ENCODE peak calls at places on chromosomes 12 and 14, in four cellular contexts. Z is K562, S is H1, J is HepG2. N is an unnamed sample.
A peak's percentile ranks its signal among the peaks of the same experiment; 100 is the strongest.

GRCh38 chr12:111193067-111193466 is 175.8 kb downstream of the PHETA1 start:
- DNase-seq in Z (no peak), S (no peak), J (no peak), N (no peak)

GRCh38 chr12:68370006-68370590 is 37.9 kb upstream of the MDM1 start:
- DNase-seq in J (no peak), Z (peak; percentile 23), S (no peak), N (no peak)

GRCh38 chr12:124039276-124039675 is 66.3 kb downstream of the ZNF664 start:
- DNase-seq in S (no peak), Z (no peak), J (no peak), N (no peak)

GRCh38 chr14:58912287-58912686 is 274.5 kb downstream of the DACT1 start:
- DNase-seq in Z (no peak), S (no peak), J (no peak), N (no peak)

GRCh38 chr14:75821828-75822521 is 159.8 kb downstream of the TGFB3 start:
- DNase-seq in S (no peak), Z (no peak), J (no peak), N (peak; percentile 54)

GRCh38 chr14:100755649-100756048 is 29.0 kb downstream of the DLK1 start:
- DNase-seq in S (no peak), Z (peak; percentile 27), J (no peak), N (peak; percentile 63)

GRCh38 chr12:49706351-49707126 is 666 bp downstream of the FMNL3 start:
- DNase-seq in Z (peak; percentile 62), S (no peak), J (no peak), N (no peak)

GRCh38 chr14:68557648-68558047 is 235.2 kb downstream of the ZFP36L1 start:
- DNase-seq in J (no peak), S (no peak), Z (no peak), N (no peak)

GRCh38 chr12:15044461-15044860 is 71.6 kb downstream of the PDE6H start:
- DNase-seq in J (no peak), S (no peak), Z (no peak), N (no peak)

GRCh38 chr14:102568115-102568614 is 24.3 kb upstream of the RCOR1 start:
- DNase-seq in Z (peak; percentile 72), S (no peak), J (peak; percentile 52), N (peak; percentile 73)

GRCh38 chr12:127811988-127812387 is 455.0 kb upstream of the TMEM132C start:
- DNase-seq in S (peak; percentile 5), Z (no peak), J (no peak), N (no peak)

GRCh38 chr12:131944601-131945251 is 5.0 kb upstream of the EP400 start:
- DNase-seq in Z (peak; percentile 27), J (no peak), S (no peak), N (no peak)

GRCh38 chr12:106345739-106346138 is 11.8 kb upstream of the POLR3B start:
- DNase-seq in S (no peak), Z (peak; percentile 13), J (peak; percentile 77), N (peak; percentile 51)
- TF ChIP-seq FOSL1 in S (no peak), Z (no peak), J (no peak), N (no peak)

GRCh38 chr14:26984318-26985177 is 386.7 kb upstream of the NOVA1 start:
- DNase-seq in Z (peak; percentile 15), S (peak; percentile 23), J (peak; percentile 64), N (peak; percentile 4)
- TF ChIP-seq FOSL1 in Z (no peak), S (no peak), J (no peak), N (no peak)

DNA sequence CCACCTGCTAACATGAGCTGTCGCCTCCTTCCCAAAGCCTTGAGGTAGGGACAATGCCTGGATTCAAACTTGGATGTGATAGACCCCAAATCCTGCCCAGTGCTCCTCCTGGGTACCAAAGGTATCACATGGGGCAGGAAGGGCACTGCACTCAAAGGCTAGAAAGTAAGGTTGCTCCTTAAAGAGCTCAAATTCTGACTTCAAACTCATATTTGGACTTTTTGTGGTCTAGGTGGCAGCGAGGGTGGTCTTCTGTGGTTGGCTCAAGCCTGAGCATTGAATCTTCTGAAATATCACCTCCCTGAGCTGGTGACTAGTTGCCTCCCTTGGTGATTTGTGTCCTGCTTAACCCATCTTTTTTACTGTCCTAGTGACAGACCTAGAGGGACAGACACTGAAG is 8.3 kb upstream of the RNASE4 start:
- DNase-seq in Z (no peak), S (no peak), J (no peak), N (no peak)
- TF ChIP-seq FOSL1 in Z (no peak), S (no peak), J (no peak), N (no peak)

DNA sequence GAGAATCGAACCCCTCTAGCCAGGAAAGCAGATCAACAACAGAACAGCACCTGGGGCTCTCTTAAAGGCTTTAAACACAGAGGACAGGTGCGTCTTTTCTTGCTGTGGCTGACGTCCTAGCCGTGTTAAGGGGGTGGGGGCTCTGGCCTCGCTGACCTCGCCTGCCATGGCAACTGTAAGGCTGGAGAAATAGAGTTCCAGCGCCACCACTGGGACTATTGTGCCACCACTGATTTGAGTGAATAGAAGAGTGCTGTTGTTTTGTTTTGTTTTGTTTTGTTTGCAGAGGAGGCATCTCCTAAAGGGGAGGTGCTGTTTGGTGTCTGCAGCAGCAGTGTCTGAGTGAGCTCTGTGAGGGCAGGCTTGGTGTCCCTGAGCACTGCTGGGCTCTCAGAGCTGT is 34.2 kb upstream of the PRMT8 start:
- DNase-seq in Z (no peak), J (peak; percentile 5), S (peak; percentile 38), N (no peak)
- TF ChIP-seq FOSL1 in Z (no peak), J (no peak), S (no peak), N (no peak)

GRCh38 chr12:42968426-42968825 is 378.9 kb upstream of the PRICKLE1 start:
- DNase-seq in J (no peak), Z (no peak), S (no peak), N (no peak)
- TF ChIP-seq FOSL1 in J (no peak), Z (no peak), S (no peak), N (no peak)

GRCh38 chr12:22687677-22688076 is 62.7 kb downstream of the ETNK1 start:
- DNase-seq in S (no peak), J (no peak), Z (no peak), N (no peak)
- TF ChIP-seq FOSL1 in S (no peak), J (no peak), Z (no peak), N (no peak)

GRCh38 chr14:24365600-24366374 is 2.2 kb upstream of the NFATC4 start:
- DNase-seq in S (peak; percentile 86), J (peak; percentile 93), Z (peak; percentile 33), N (peak; percentile 85)
- TF ChIP-seq FOSL1 in S (no peak), J (no peak), Z (no peak), N (no peak)

DNA sequence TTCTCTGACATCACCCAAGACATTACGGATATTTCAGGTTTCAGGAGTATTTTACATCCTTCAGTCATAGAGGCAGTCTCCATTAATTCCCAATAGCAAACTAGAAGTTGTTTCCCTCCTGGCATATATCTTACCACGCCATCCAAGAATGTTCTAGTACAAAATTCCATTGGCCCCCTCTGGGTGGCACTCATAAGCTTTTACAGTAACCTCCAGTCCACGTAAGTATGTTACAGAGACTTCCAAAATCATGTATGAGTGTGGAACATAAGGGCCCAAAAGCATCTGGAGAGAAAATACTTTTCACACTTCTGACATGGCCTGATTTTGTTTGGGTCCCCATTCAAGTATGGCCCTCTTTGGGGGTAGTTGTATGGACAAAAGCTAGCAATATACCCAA is 58.1 kb upstream of the DHRS4 start:
- DNase-seq in J (peak; percentile 42), Z (no peak), S (no peak), N (no peak)
- TF ChIP-seq FOSL1 in J (no peak), Z (no peak), S (no peak), N (no peak)

GRCh38 chr14:33685698-33686097 is 265.2 kb downstream of the EGLN3 start:
- DNase-seq in J (no peak), Z (no peak), S (no peak), N (no peak)

GRCh38 chr14:33679461-33680225 is 271.2 kb downstream of the EGLN3 start:
- DNase-seq in J (no peak), S (no peak), Z (no peak), N (no peak)

GRCh38 chr14:33680873-33681272 is 270.0 kb downstream of the EGLN3 start:
- DNase-seq in S (no peak), J (no peak), Z (no peak), N (no peak)

GRCh38 chr14:33685026-33685425 is 265.8 kb downstream of the EGLN3 start:
- DNase-seq in S (no peak), J (no peak), Z (no peak), N (no peak)

DNA sequence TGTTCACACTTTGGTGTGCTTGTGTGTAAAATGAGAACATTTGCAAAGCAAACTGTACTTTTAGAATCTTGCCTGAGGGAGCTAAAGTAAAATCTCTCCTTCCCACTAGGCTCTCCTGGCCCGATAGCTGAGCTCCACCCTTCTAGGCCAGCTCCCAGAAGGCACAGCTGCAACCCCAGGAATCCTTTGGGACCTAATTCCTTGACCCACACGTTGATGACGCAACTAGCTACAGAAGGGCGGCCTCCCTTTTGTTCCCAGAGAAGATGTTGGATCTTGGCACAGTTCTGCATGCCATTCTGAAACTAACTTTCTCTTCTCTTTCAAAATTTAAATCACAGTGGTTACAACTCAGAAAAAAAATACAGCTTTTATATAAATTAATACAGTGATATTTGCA is 268.1 kb downstream of the EGLN3 start:
- DNase-seq in S (no peak), J (no peak), Z (no peak), N (no peak)
- TF ChIP-seq FOSL1 in S (no peak), J (no peak), Z (no peak), N (no peak)

GRCh38 chr12:92629349-92630065 is 73.3 kb upstream of the PLEKHG7 start:
- DNase-seq in Z (no peak), S (no peak), J (no peak), N (no peak)

GRCh38 chr12:92624236-92624635 is 78.6 kb upstream of the PLEKHG7 start:
- DNase-seq in Z (no peak), J (no peak), S (no peak), N (no peak)

GRCh38 chr12:92625639-92626310 is 77.0 kb upstream of the PLEKHG7 start:
- DNase-seq in S (no peak), Z (no peak), J (no peak), N (no peak)

GRCh38 chr12:92628476-92628875 is 74.3 kb upstream of the PLEKHG7 start:
- DNase-seq in S (no peak), Z (no peak), J (no peak), N (no peak)

DNA sequence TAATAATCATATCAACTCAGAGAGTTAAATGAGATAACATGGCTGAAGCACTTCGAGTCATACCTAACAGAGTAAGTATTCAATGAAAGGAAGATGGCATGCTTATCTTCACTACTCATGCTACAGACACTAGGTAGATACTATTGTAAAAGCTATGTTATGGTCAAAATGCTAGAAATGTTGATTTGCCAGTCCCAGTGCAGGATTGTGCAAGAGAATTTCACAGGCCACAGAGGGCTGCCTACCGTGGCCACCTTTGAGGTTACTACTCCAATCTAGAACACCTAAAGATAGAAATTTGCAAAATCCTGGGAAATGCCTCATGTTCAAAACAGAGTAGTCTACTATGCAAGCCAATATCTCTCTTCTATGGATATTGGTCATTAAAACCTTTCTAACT is 75.3 kb upstream of the PLEKHG7 start:
- DNase-seq in Z (no peak), J (no peak), S (no peak), N (no peak)
- TF ChIP-seq FOSL1 in Z (no peak), J (no peak), S (no peak), N (no peak)